ENCODE peak calls at places on chromosomes 4 and X, in seven cellular contexts. One of them, this sample, is unnamed.

GRCh38 chr4:80266267-80266901 is at the start of gene FGF5:
- DNase-seq in ecto neural progenitor cell: peak; percentile 68
- DNase-seq in AG09319: peak; percentile 90
- DNase-seq in fibroblast of the conjunctiva: peak; percentile 67
- DNase-seq in cerebellar nuclear complex: peak; percentile 82
- DNase-seq in central memory CD4-positive, alpha-beta T cell: no peak
- DNase-seq in germinal center: peak; percentile 40
- DNase-seq in this sample: peak; percentile 96

GRCh38 chr4:7055990-7056325 is 11.9 kb downstream of the GRPEL1 start:
- DNase-seq in cerebellar nuclear complex: no peak
- DNase-seq in AG09319: no peak
- DNase-seq in germinal center: no peak
- DNase-seq in ecto neural progenitor cell: no peak
- DNase-seq in fibroblast of the conjunctiva: no peak
- DNase-seq in central memory CD4-positive, alpha-beta T cell: no peak
- DNase-seq in this sample: no peak

GRCh38 chr4:138310498-138310897 is 68.3 kb upstream of the SLC7A11 start:
- DNase-seq in germinal center: no peak
- DNase-seq in cerebellar nuclear complex: no peak
- DNase-seq in fibroblast of the conjunctiva: no peak
- DNase-seq in AG09319: peak; percentile 23
- DNase-seq in ecto neural progenitor cell: no peak
- DNase-seq in central memory CD4-positive, alpha-beta T cell: no peak
- DNase-seq in this sample: no peak

GRCh38 chr4:40731792-40732245 is 17.9 kb upstream of the NSUN7 start:
- DNase-seq in cerebellar nuclear complex: no peak
- DNase-seq in central memory CD4-positive, alpha-beta T cell: no peak
- DNase-seq in germinal center: no peak
- DNase-seq in ecto neural progenitor cell: no peak
- DNase-seq in AG09319: no peak
- DNase-seq in fibroblast of the conjunctiva: no peak
- DNase-seq in this sample: no peak

GRCh38 chr4:97987019-97987648 is 156.1 kb downstream of the STPG2 start:
- DNase-seq in fibroblast of the conjunctiva: no peak
- DNase-seq in germinal center: no peak
- DNase-seq in AG09319: no peak
- DNase-seq in cerebellar nuclear complex: no peak
- DNase-seq in central memory CD4-positive, alpha-beta T cell: no peak
- DNase-seq in ecto neural progenitor cell: no peak
- DNase-seq in this sample: no peak

GRCh38 chrX:20254712-20255299 is 11.9 kb downstream of the RPS6KA3 start:
- DNase-seq in AG09319: no peak
- DNase-seq in cerebellar nuclear complex: no peak
- DNase-seq in central memory CD4-positive, alpha-beta T cell: no peak
- DNase-seq in fibroblast of the conjunctiva: no peak
- DNase-seq in ecto neural progenitor cell: no peak
- DNase-seq in germinal center: no peak
- DNase-seq in this sample: no peak

GRCh38 chr4:152957437-152958185 is 21.5 kb downstream of the FHDC1 start:
- DNase-seq in fibroblast of the conjunctiva: no peak
- DNase-seq in AG09319: no peak
- DNase-seq in central memory CD4-positive, alpha-beta T cell: no peak
- DNase-seq in germinal center: no peak
- DNase-seq in ecto neural progenitor cell: no peak
- DNase-seq in cerebellar nuclear complex: no peak
- DNase-seq in this sample: no peak

GRCh38 chr4:128292349-128292748 is 4.7 kb upstream of the PGRMC2 start:
- DNase-seq in germinal center: no peak
- DNase-seq in ecto neural progenitor cell: no peak
- DNase-seq in central memory CD4-positive, alpha-beta T cell: no peak
- DNase-seq in cerebellar nuclear complex: no peak
- DNase-seq in fibroblast of the conjunctiva: no peak
- DNase-seq in AG09319: no peak
- DNase-seq in this sample: no peak

GRCh38 chr4:25312496-25313193 is at the start of gene ZCCHC4:
- DNase-seq in central memory CD4-positive, alpha-beta T cell: peak; percentile 90
- DNase-seq in ecto neural progenitor cell: peak; percentile 92
- DNase-seq in fibroblast of the conjunctiva: peak; percentile 68
- DNase-seq in cerebellar nuclear complex: no peak
- DNase-seq in AG09319: peak; percentile 76
- DNase-seq in germinal center: peak; percentile 89
- DNase-seq in this sample: peak; percentile 74

GRCh38 chr4:110119880-110120279 is 78.5 kb downstream of the ELOVL6 start:
- DNase-seq in central memory CD4-positive, alpha-beta T cell: no peak
- DNase-seq in germinal center: no peak
- DNase-seq in AG09319: peak; percentile 4
- DNase-seq in ecto neural progenitor cell: no peak
- DNase-seq in fibroblast of the conjunctiva: peak; percentile 32
- DNase-seq in cerebellar nuclear complex: no peak
- DNase-seq in this sample: no peak

GRCh38 chr4:2059726-2060577 is 825 bp downstream of the NAT8L start:
- DNase-seq in cerebellar nuclear complex: no peak
- DNase-seq in fibroblast of the conjunctiva: no peak
- DNase-seq in germinal center: no peak
- DNase-seq in AG09319: no peak
- DNase-seq in ecto neural progenitor cell: no peak
- DNase-seq in central memory CD4-positive, alpha-beta T cell: no peak
- DNase-seq in this sample: peak; percentile 34

GRCh38 chrX:135923353-135923752 is 29.8 kb downstream of the SAGE1 start:
- DNase-seq in germinal center: no peak
- DNase-seq in cerebellar nuclear complex: no peak
- DNase-seq in AG09319: no peak
- DNase-seq in fibroblast of the conjunctiva: no peak
- DNase-seq in ecto neural progenitor cell: no peak
- DNase-seq in central memory CD4-positive, alpha-beta T cell: no peak
- DNase-seq in this sample: no peak

GRCh38 chr4:122458625-122459024 is 2.1 kb upstream of the IL2 start:
- DNase-seq in ecto neural progenitor cell: no peak
- DNase-seq in germinal center: no peak
- DNase-seq in central memory CD4-positive, alpha-beta T cell: peak; percentile 39
- DNase-seq in fibroblast of the conjunctiva: no peak
- DNase-seq in cerebellar nuclear complex: no peak
- DNase-seq in AG09319: no peak
- DNase-seq in this sample: no peak

GRCh38 chrX:129797251-129797906 is 17.6 kb downstream of the SASH3 start:
- DNase-seq in AG09319: no peak
- DNase-seq in central memory CD4-positive, alpha-beta T cell: no peak
- DNase-seq in cerebellar nuclear complex: no peak
- DNase-seq in ecto neural progenitor cell: no peak
- DNase-seq in germinal center: no peak
- DNase-seq in fibroblast of the conjunctiva: no peak
- DNase-seq in this sample: no peak

GRCh38 chr4:40180356-40180755 is 16.5 kb upstream of the RHOH start:
- DNase-seq in central memory CD4-positive, alpha-beta T cell: no peak
- DNase-seq in ecto neural progenitor cell: no peak
- DNase-seq in cerebellar nuclear complex: no peak
- DNase-seq in AG09319: peak; percentile 71
- DNase-seq in fibroblast of the conjunctiva: peak; percentile 51
- DNase-seq in germinal center: no peak
- DNase-seq in this sample: no peak

GRCh38 chr4:84681488-84682274 is 98.8 kb downstream of the CDS1 start:
- DNase-seq in AG09319: peak; percentile 19
- DNase-seq in germinal center: no peak
- DNase-seq in fibroblast of the conjunctiva: peak; percentile 30
- DNase-seq in ecto neural progenitor cell: no peak
- DNase-seq in cerebellar nuclear complex: no peak
- DNase-seq in central memory CD4-positive, alpha-beta T cell: no peak
- DNase-seq in this sample: no peak

GRCh38 chr4:141340458-141340857 is 119.8 kb downstream of the ZNF330 start:
- DNase-seq in central memory CD4-positive, alpha-beta T cell: no peak
- DNase-seq in germinal center: no peak
- DNase-seq in cerebellar nuclear complex: no peak
- DNase-seq in AG09319: no peak
- DNase-seq in fibroblast of the conjunctiva: no peak
- DNase-seq in ecto neural progenitor cell: no peak
- DNase-seq in this sample: no peak

GRCh38 chrX:71492086-71493065 is 40.5 kb upstream of the OGT start:
- DNase-seq in central memory CD4-positive, alpha-beta T cell: peak; percentile 13
- DNase-seq in AG09319: no peak
- DNase-seq in cerebellar nuclear complex: no peak
- DNase-seq in ecto neural progenitor cell: no peak
- DNase-seq in fibroblast of the conjunctiva: no peak
- DNase-seq in germinal center: peak; percentile 28
- DNase-seq in this sample: peak; percentile 39

GRCh38 chr4:571838-572572 is 4.1 kb downstream of the TMEM271 start:
- DNase-seq in ecto neural progenitor cell: no peak
- DNase-seq in fibroblast of the conjunctiva: no peak
- DNase-seq in AG09319: no peak
- DNase-seq in germinal center: no peak
- DNase-seq in central memory CD4-positive, alpha-beta T cell: no peak
- DNase-seq in cerebellar nuclear complex: no peak
- DNase-seq in this sample: no peak

GRCh38 chr4:131091896-131092295 is 1995.9 kb downstream of the C4orf33 start:
- DNase-seq in fibroblast of the conjunctiva: peak; percentile 28
- DNase-seq in central memory CD4-positive, alpha-beta T cell: no peak
- DNase-seq in cerebellar nuclear complex: no peak
- DNase-seq in AG09319: no peak
- DNase-seq in germinal center: no peak
- DNase-seq in ecto neural progenitor cell: no peak
- DNase-seq in this sample: no peak

GRCh38 chr4:166143227-166143626 is 270.2 kb downstream of the TLL1 start:
- DNase-seq in central memory CD4-positive, alpha-beta T cell: no peak
- DNase-seq in fibroblast of the conjunctiva: no peak
- DNase-seq in germinal center: no peak
- DNase-seq in cerebellar nuclear complex: no peak
- DNase-seq in AG09319: no peak
- DNase-seq in ecto neural progenitor cell: no peak
- DNase-seq in this sample: peak; percentile 69

GRCh38 chr4:3762264-3762663 is 3.9 kb upstream of the ADRA2C start:
- DNase-seq in fibroblast of the conjunctiva: no peak
- DNase-seq in central memory CD4-positive, alpha-beta T cell: no peak
- DNase-seq in AG09319: no peak
- DNase-seq in germinal center: no peak
- DNase-seq in ecto neural progenitor cell: no peak
- DNase-seq in cerebellar nuclear complex: no peak
- DNase-seq in this sample: no peak

GRCh38 chr4:10185518-10186227 is 69.1 kb upstream of the WDR1 start:
- DNase-seq in cerebellar nuclear complex: no peak
- DNase-seq in AG09319: no peak
- DNase-seq in ecto neural progenitor cell: no peak
- DNase-seq in central memory CD4-positive, alpha-beta T cell: no peak
- DNase-seq in germinal center: no peak
- DNase-seq in fibroblast of the conjunctiva: no peak
- DNase-seq in this sample: no peak

GRCh38 chr4:5893591-5893990 is 705 bp upstream of the CRMP1 start:
- DNase-seq in fibroblast of the conjunctiva: no peak
- DNase-seq in AG09319: no peak
- DNase-seq in germinal center: no peak
- DNase-seq in ecto neural progenitor cell: no peak
- DNase-seq in central memory CD4-positive, alpha-beta T cell: no peak
- DNase-seq in cerebellar nuclear complex: no peak
- DNase-seq in this sample: no peak

This sample was measured in MG63.